ENCODE peak calls at places on chromosomes 1 and 21, in four cellular contexts. One of them, this sample, is unnamed.

GRCh38 chr21:15706686-15707085 is 23.1 kb upstream of the USP25 start:
- DNase-seq in GM23248: peak
- DNase-seq in HCT116: peak
- DNase-seq in neural progenitor cell: no peak
- DNase-seq in this sample: peak

GRCh38 chr1:52057876-52058275 is 1.8 kb downstream of the BTF3L4 start:
- DNase-seq in GM23248: peak
- DNase-seq in HCT116: no peak
- DNase-seq in neural progenitor cell: no peak
- DNase-seq in this sample: no peak

GRCh38 chr1:248243204-248243603 is 12.0 kb downstream of the OR2M4 start:
- DNase-seq in GM23248: peak
- DNase-seq in HCT116: no peak
- DNase-seq in neural progenitor cell: peak
- DNase-seq in this sample: peak

GRCh38 chr1:116711061-116711582 is 43.1 kb upstream of the CD2 start:
- DNase-seq in GM23248: no peak
- DNase-seq in HCT116: no peak
- DNase-seq in neural progenitor cell: peak
- DNase-seq in this sample: peak

GRCh38 chr1:201350884-201351283 is 26.6 kb downstream of the TNNT2 start:
- DNase-seq in GM23248: no peak
- DNase-seq in HCT116: no peak
- DNase-seq in neural progenitor cell: no peak
- DNase-seq in this sample: no peak

GRCh38 chr21:25750085-25750484 is 15.3 kb downstream of the GABPA start:
- DNase-seq in GM23248: no peak
- DNase-seq in HCT116: no peak
- DNase-seq in neural progenitor cell: no peak
- DNase-seq in this sample: no peak

GRCh38 chr21:43624343-43624742 is 34.9 kb downstream of the HSF2BP start:
- DNase-seq in GM23248: no peak
- DNase-seq in HCT116: no peak
- DNase-seq in neural progenitor cell: no peak
- DNase-seq in this sample: no peak

GRCh38 chr21:42157606-42158310 is 61.2 kb upstream of the ABCG1 start:
- DNase-seq in GM23248: no peak
- DNase-seq in HCT116: no peak
- DNase-seq in neural progenitor cell: no peak
- DNase-seq in this sample: no peak

GRCh38 chr1:12176298-12177118 is 9.7 kb downstream of the TNFRSF1B start:
- DNase-seq in GM23248: no peak
- DNase-seq in HCT116: no peak
- DNase-seq in neural progenitor cell: no peak
- DNase-seq in this sample: no peak

GRCh38 chr21:46063734-46064680 is 33.9 kb upstream of the COL6A2 start:
- DNase-seq in GM23248: no peak
- DNase-seq in HCT116: no peak
- DNase-seq in neural progenitor cell: no peak
- DNase-seq in this sample: no peak

GRCh38 chr21:34596561-34597271 is 18.2 kb downstream of the RCAN1 start:
- DNase-seq in GM23248: no peak
- DNase-seq in HCT116: no peak
- DNase-seq in neural progenitor cell: no peak
- DNase-seq in this sample: no peak

GRCh38 chr1:61083799-61084385 is 1.5 kb downstream of the NFIA start:
- DNase-seq in GM23248: peak
- DNase-seq in HCT116: no peak
- DNase-seq in neural progenitor cell: no peak
- DNase-seq in this sample: peak

GRCh38 chr1:218339267-218339831 is 5.8 kb upstream of the TGFB2 start:
- DNase-seq in GM23248: peak
- DNase-seq in HCT116: no peak
- DNase-seq in neural progenitor cell: peak
- DNase-seq in this sample: peak

GRCh38 chr1:81949421-81949820 is 148.7 kb downstream of the ADGRL2 start:
- DNase-seq in GM23248: no peak
- DNase-seq in HCT116: no peak
- DNase-seq in neural progenitor cell: peak
- DNase-seq in this sample: no peak

GRCh38 chr21:44681861-44682579 is at the start of gene KRTAP12-1:
- DNase-seq in GM23248: no peak
- DNase-seq in HCT116: no peak
- DNase-seq in neural progenitor cell: no peak
- DNase-seq in this sample: no peak

GRCh38 chr1:234605983-234606730 is 3.8 kb downstream of the IRF2BP2 start:
- DNase-seq in GM23248: peak
- DNase-seq in HCT116: no peak
- DNase-seq in neural progenitor cell: no peak
- DNase-seq in this sample: peak

GRCh38 chr1:115677172-115677542 is 35.4 kb downstream of the VANGL1 start:
- DNase-seq in GM23248: no peak
- DNase-seq in HCT116: no peak
- DNase-seq in neural progenitor cell: peak
- DNase-seq in this sample: peak

GRCh38 chr21:42574234-42575027 is 60.8 kb downstream of the SLC37A1 start:
- DNase-seq in GM23248: peak
- DNase-seq in HCT116: no peak
- DNase-seq in neural progenitor cell: no peak
- DNase-seq in this sample: no peak

GRCh38 chr1:202245391-202245790 is 51.8 kb downstream of the LGR6 start:
- DNase-seq in GM23248: no peak
- DNase-seq in HCT116: no peak
- DNase-seq in neural progenitor cell: no peak
- DNase-seq in this sample: no peak

GRCh38 chr1:164575356-164575755 is 16.4 kb downstream of the PBX1 start:
- DNase-seq in GM23248: no peak
- DNase-seq in HCT116: no peak
- DNase-seq in neural progenitor cell: peak
- DNase-seq in this sample: no peak

GRCh38 chr1:2474933-2475371 is 1.1 kb upstream of the PLCH2 start:
- DNase-seq in GM23248: peak
- DNase-seq in HCT116: no peak
- DNase-seq in neural progenitor cell: no peak
- DNase-seq in this sample: no peak

GRCh38 chr1:212712451-212713303 is 13.0 kb upstream of the BATF3 start:
- DNase-seq in GM23248: peak
- DNase-seq in HCT116: no peak
- DNase-seq in neural progenitor cell: peak
- DNase-seq in this sample: peak

GRCh38 chr1:207922554-207922953 is 11.6 kb upstream of the CD34 start:
- DNase-seq in GM23248: no peak
- DNase-seq in HCT116: no peak
- DNase-seq in neural progenitor cell: no peak
- DNase-seq in this sample: no peak

GRCh38 chr1:59498640-59499039 is 201.7 kb downstream of the FGGY start:
- DNase-seq in GM23248: peak
- DNase-seq in HCT116: no peak
- DNase-seq in neural progenitor cell: no peak
- DNase-seq in this sample: no peak

GRCh38 chr1:177848577-177848976 is 121.3 kb downstream of the SEC16B start:
- DNase-seq in GM23248: peak
- DNase-seq in HCT116: no peak
- DNase-seq in neural progenitor cell: no peak
- DNase-seq in this sample: peak

GRCh38 chr1:23936481-23937176 is 23.0 kb upstream of the PNRC2 start:
- DNase-seq in GM23248: peak
- DNase-seq in HCT116: no peak
- DNase-seq in neural progenitor cell: peak
- DNase-seq in this sample: no peak

GRCh38 chr1:160399544-160400283 is 650 bp upstream of the VANGL2 start:
- DNase-seq in GM23248: no peak
- DNase-seq in HCT116: no peak
- DNase-seq in neural progenitor cell: peak
- DNase-seq in this sample: no peak

GRCh38 chr1:9903801-9904527 is 6.1 kb downstream of the CTNNBIP1 start:
- DNase-seq in GM23248: no peak
- DNase-seq in HCT116: no peak
- DNase-seq in neural progenitor cell: no peak
- DNase-seq in this sample: no peak

GRCh38 chr1:55916480-55916879 is 662.9 kb downstream of the PLPP3 start:
- DNase-seq in GM23248: peak
- DNase-seq in HCT116: no peak
- DNase-seq in neural progenitor cell: no peak
- DNase-seq in this sample: peak

GRCh38 chr21:39182484-39183271 is 573 bp downstream of the PSMG1 start:
- DNase-seq in GM23248: peak
- DNase-seq in HCT116: no peak
- DNase-seq in neural progenitor cell: no peak
- DNase-seq in this sample: peak

GRCh38 chr1:200917291-200917817 is 22.7 kb downstream of the INAVA start:
- DNase-seq in GM23248: no peak
- DNase-seq in HCT116: no peak
- DNase-seq in neural progenitor cell: peak
- DNase-seq in this sample: peak

DNA sequence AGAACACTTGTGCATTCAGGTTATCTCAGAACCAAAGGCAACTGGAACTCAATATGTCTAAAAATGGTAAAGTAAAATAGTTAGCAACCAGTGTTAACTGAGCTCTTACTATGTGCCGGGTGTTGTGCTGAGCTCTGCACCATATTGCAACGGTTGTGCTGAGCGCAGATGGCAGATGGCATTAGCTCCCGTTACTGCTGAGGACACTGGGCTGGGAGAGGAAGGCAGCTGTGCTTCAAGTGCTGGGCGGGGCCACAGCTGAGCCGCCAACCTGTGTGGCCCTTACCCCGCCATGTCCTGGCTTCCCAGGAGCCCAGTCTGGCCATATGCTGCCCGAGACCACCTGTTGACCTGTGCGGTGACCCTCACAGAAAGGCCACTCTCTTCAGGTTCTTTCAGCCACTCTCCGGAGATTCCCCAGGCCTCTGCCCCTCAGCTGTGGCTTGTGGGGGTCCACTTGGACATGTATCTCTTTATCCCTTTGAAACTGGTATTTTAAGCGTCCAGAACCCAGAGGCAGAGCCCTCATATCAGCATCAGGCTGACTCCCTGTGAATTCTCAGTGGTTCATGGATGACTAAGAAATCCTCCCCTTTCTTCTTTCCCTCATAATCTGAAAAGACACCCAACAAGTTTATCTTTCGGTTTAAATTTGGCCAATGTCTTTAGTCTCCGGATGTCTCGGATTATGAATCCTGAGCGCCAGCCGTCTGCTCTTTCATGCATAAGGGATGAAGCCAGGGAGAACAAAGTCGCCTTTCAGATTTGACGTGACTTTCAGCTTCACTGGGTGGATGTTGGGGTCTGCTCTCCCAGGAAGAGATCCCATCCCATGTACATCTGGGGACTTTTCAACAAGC is 26.4 kb downstream of the LDLRAP1 start:
- DNase-seq in GM23248: peak
- DNase-seq in HCT116: no peak
- DNase-seq in neural progenitor cell: no peak
- DNase-seq in this sample: peak
- H3K9ac ChIP-seq in GM23248: peak
- H3K9ac ChIP-seq in HCT116: peak
- H3K9ac ChIP-seq in neural progenitor cell: no peak
- H3K9ac ChIP-seq in this sample: peak

DNA sequence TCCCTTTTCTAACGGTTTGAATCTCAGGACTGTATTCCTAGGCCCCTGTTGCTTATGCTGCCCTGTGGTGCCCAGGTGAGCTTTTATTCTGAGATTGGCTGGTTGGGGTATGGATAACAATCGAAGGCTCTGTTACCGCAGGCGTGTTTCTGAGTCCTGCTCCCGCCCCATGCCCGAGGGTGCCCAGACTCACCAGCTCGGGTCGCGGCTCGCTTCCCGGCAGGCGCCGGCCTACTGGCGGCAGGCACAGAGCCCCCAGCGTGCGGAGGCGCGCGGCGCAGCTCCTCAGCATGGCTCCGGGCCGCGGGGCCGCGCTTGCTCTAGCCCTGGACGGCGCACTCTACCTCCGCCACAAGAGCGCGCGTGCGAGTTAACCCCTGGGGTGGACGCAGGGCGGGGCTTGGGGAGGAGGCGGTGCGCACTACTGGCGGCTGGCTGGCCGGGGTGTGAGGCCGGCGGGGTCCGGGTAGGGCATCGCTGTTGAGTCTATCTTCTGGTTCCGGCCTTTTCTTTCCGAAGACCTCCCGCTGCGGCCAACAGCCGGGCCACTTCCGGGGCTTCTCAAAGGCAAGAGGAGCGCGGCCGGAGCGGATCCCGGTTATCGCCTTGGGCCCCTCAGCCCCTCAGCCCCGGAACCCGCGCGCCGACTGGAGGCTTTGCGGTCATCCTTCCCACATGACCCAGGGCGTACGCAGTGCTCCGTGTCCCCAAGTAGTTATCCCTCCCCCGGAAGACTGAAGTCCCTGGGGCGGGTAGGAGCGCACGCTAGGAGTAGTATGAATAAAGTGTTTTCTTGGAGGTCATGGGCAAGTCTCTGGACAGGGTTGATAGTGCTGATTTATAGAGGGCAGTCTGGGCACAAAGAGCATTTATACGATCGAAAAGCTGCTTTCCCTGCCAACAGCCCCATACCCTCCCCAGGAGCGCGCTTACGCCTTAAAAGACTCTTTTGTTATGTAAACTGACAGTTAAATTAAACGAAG is at the start of gene THEM4:
- DNase-seq in GM23248: peak
- DNase-seq in HCT116: peak
- DNase-seq in neural progenitor cell: peak
- DNase-seq in this sample: peak
- TF ChIP-seq EZH2phosphoT487 in GM23248: no peak
- TF ChIP-seq EZH2phosphoT487 in HCT116: no peak
- TF ChIP-seq EZH2phosphoT487 in neural progenitor cell: no peak
- TF ChIP-seq EZH2phosphoT487 in this sample: peak

GRCh38 chr1:151158751-151159251 is 2.4 kb downstream of the TNFAIP8L2 start:
- DNase-seq in GM23248: no peak
- DNase-seq in HCT116: no peak
- DNase-seq in neural progenitor cell: no peak
- DNase-seq in this sample: no peak
- H3K4me3 ChIP-seq in GM23248: no peak
- H3K4me3 ChIP-seq in HCT116: no peak
- H3K4me3 ChIP-seq in neural progenitor cell: no peak
- H3K4me3 ChIP-seq in this sample: no peak

GRCh38 chr1:94543893-94544635 is 2.5 kb upstream of the F3 start:
- DNase-seq in GM23248: peak
- DNase-seq in HCT116: no peak
- DNase-seq in neural progenitor cell: no peak
- DNase-seq in this sample: peak
- H3K9ac ChIP-seq in GM23248: peak
- H3K9ac ChIP-seq in HCT116: no peak
- H3K9ac ChIP-seq in neural progenitor cell: no peak
- H3K9ac ChIP-seq in this sample: no peak

This sample was measured in PC-3.